ENCODE peak calls at places on chromosomes 11 and 22, in four cellular contexts. One of them, this sample, is unnamed.

GRCh38 chr22:23104109-23104971 is 34.0 kb downstream of the GNAZ start:
- DNase-seq in caudate nucleus: no peak
- DNase-seq in lower lobe of right lung: no peak
- DNase-seq in H9: no peak
- DNase-seq in this sample: no peak

GRCh38 chr11:41461057-41461681 is 1.7 kb upstream of the LRRC4C start:
- DNase-seq in H9: no peak
- DNase-seq in caudate nucleus: no peak
- DNase-seq in lower lobe of right lung: no peak
- DNase-seq in this sample: no peak

GRCh38 chr11:119810478-119811232 is 81.7 kb upstream of the NECTIN1 start:
- DNase-seq in caudate nucleus: no peak
- DNase-seq in lower lobe of right lung: no peak
- DNase-seq in H9: no peak
- DNase-seq in this sample: no peak

GRCh38 chr11:122668562-122669090 is 13.1 kb downstream of the UBASH3B start:
- DNase-seq in lower lobe of right lung: no peak
- DNase-seq in H9: no peak
- DNase-seq in caudate nucleus: no peak
- DNase-seq in this sample: no peak

GRCh38 chr11:70812472-70812871 is 414.1 kb downstream of the CTTN start:
- DNase-seq in H9: no peak
- DNase-seq in lower lobe of right lung: no peak
- DNase-seq in caudate nucleus: no peak
- DNase-seq in this sample: no peak

GRCh38 chr11:43691332-43691731 is 10.8 kb downstream of the HSD17B12 start:
- DNase-seq in H9: no peak
- DNase-seq in caudate nucleus: no peak
- DNase-seq in lower lobe of right lung: no peak
- DNase-seq in this sample: no peak

GRCh38 chr22:19174106-19175025 is 4.2 kb downstream of the SLC25A1 start:
- DNase-seq in caudate nucleus: no peak
- DNase-seq in lower lobe of right lung: no peak
- DNase-seq in H9: peak; percentile 65
- DNase-seq in this sample: peak; percentile 88

GRCh38 chr11:65891180-65892136 is 985 bp downstream of the CCDC85B start:
- DNase-seq in caudate nucleus: no peak
- DNase-seq in H9: peak; percentile 78
- DNase-seq in lower lobe of right lung: peak; percentile 62
- DNase-seq in this sample: peak; percentile 62

GRCh38 chr11:89491141-89491690 is at the start of gene NOX4:
- DNase-seq in H9: peak; percentile 76
- DNase-seq in caudate nucleus: no peak
- DNase-seq in lower lobe of right lung: peak; percentile 50
- DNase-seq in this sample: peak; percentile 87

GRCh38 chr11:117923275-117923674 is 5.9 kb downstream of the TMPRSS13 start:
- DNase-seq in lower lobe of right lung: no peak
- DNase-seq in H9: no peak
- DNase-seq in caudate nucleus: no peak
- DNase-seq in this sample: no peak

GRCh38 chr11:115912484-115912945 is 408.3 kb upstream of the CADM1 start:
- DNase-seq in H9: peak; percentile 43
- DNase-seq in lower lobe of right lung: no peak
- DNase-seq in caudate nucleus: no peak
- DNase-seq in this sample: no peak

GRCh38 chr22:25069758-25070461 is 117.4 kb downstream of the KIAA1671 start:
- DNase-seq in caudate nucleus: no peak
- DNase-seq in lower lobe of right lung: no peak
- DNase-seq in H9: no peak
- DNase-seq in this sample: peak; percentile 78

GRCh38 chr11:102761646-102762238 is 18.7 kb downstream of the MMP10 start:
- DNase-seq in lower lobe of right lung: no peak
- DNase-seq in caudate nucleus: no peak
- DNase-seq in H9: no peak
- DNase-seq in this sample: no peak

GRCh38 chr11:370087-370941 is 1.0 kb downstream of the B4GALNT4 start:
- DNase-seq in H9: peak; percentile 64
- DNase-seq in caudate nucleus: no peak
- DNase-seq in lower lobe of right lung: peak; percentile 28
- DNase-seq in this sample: no peak

GRCh38 chr11:22792497-22792896 is 37.1 kb downstream of the SVIP start:
- DNase-seq in caudate nucleus: no peak
- DNase-seq in H9: no peak
- DNase-seq in lower lobe of right lung: no peak
- DNase-seq in this sample: no peak

GRCh38 chr22:28297504-28297903 is 378.4 kb upstream of the PITPNB start:
- DNase-seq in H9: no peak
- DNase-seq in lower lobe of right lung: no peak
- DNase-seq in caudate nucleus: no peak
- DNase-seq in this sample: no peak

GRCh38 chr22:27798526-27799333 is 2.8 kb downstream of the MN1 start:
- DNase-seq in lower lobe of right lung: no peak
- DNase-seq in H9: peak; percentile 57
- DNase-seq in caudate nucleus: no peak
- DNase-seq in this sample: peak; percentile 80

GRCh38 chr11:67290801-67291200 is 1.7 kb downstream of the ANKRD13D start:
- DNase-seq in H9: no peak
- DNase-seq in caudate nucleus: no peak
- DNase-seq in lower lobe of right lung: peak; percentile 44
- DNase-seq in this sample: peak; percentile 82

GRCh38 chr22:17117400-17117799 is 3.8 kb downstream of the TMEM121B start:
- DNase-seq in H9: no peak
- DNase-seq in caudate nucleus: no peak
- DNase-seq in lower lobe of right lung: no peak
- DNase-seq in this sample: no peak

GRCh38 chr22:23519442-23520177 is 60.5 kb downstream of the IGLL1 start:
- DNase-seq in lower lobe of right lung: peak; percentile 34
- DNase-seq in caudate nucleus: no peak
- DNase-seq in H9: no peak
- DNase-seq in this sample: peak; percentile 34

GRCh38 chr11:61325649-61326414 is 7.1 kb downstream of the DDB1 start:
- DNase-seq in caudate nucleus: no peak
- DNase-seq in H9: no peak
- DNase-seq in lower lobe of right lung: no peak
- DNase-seq in this sample: no peak

GRCh38 chr11:56950510-56950909 is 38.2 kb upstream of the OR5AK2 start:
- DNase-seq in caudate nucleus: no peak
- DNase-seq in H9: no peak
- DNase-seq in lower lobe of right lung: no peak
- DNase-seq in this sample: no peak

GRCh38 chr11:118088531-118088930 is 1.8 kb upstream of the SMIM35 start:
- DNase-seq in lower lobe of right lung: peak; percentile 62
- DNase-seq in H9: no peak
- DNase-seq in caudate nucleus: no peak
- DNase-seq in this sample: no peak

GRCh38 chr11:41116970-41117369 is 342.5 kb downstream of the LRRC4C start:
- DNase-seq in lower lobe of right lung: no peak
- DNase-seq in caudate nucleus: no peak
- DNase-seq in H9: peak; percentile 66
- DNase-seq in this sample: no peak

GRCh38 chr11:2579315-2580060 is 120.3 kb downstream of the KCNQ1OT1 start:
- DNase-seq in lower lobe of right lung: peak; percentile 36
- DNase-seq in caudate nucleus: no peak
- DNase-seq in H9: peak; percentile 27
- DNase-seq in this sample: peak; percentile 61

GRCh38 chr11:1308745-1309497 is 511 bp downstream of the TOLLIP start:
- DNase-seq in lower lobe of right lung: no peak
- DNase-seq in caudate nucleus: no peak
- DNase-seq in H9: no peak
- DNase-seq in this sample: no peak

GRCh38 chr11:67027483-67027930 is 4.6 kb downstream of the SYT12 start:
- DNase-seq in caudate nucleus: no peak
- DNase-seq in lower lobe of right lung: no peak
- DNase-seq in H9: no peak
- DNase-seq in this sample: no peak

GRCh38 chr11:37502202-37502601 is 904.2 kb upstream of the RAG2 start:
- DNase-seq in caudate nucleus: no peak
- DNase-seq in lower lobe of right lung: no peak
- DNase-seq in H9: no peak
- DNase-seq in this sample: no peak

GRCh38 chr11:10351768-10352641 is 47.1 kb downstream of the ADM start:
- DNase-seq in lower lobe of right lung: no peak
- DNase-seq in caudate nucleus: no peak
- DNase-seq in H9: peak; percentile 97
- DNase-seq in this sample: peak; percentile 59

GRCh38 chr22:24413726-24414385 is 13.5 kb upstream of the ADORA2A start:
- DNase-seq in caudate nucleus: no peak
- DNase-seq in lower lobe of right lung: no peak
- DNase-seq in H9: no peak
- DNase-seq in this sample: peak; percentile 72

GRCh38 chr11:2567026-2567671 is 122.3 kb downstream of the KCNQ1 start:
- DNase-seq in H9: no peak
- DNase-seq in caudate nucleus: no peak
- DNase-seq in lower lobe of right lung: peak; percentile 21
- DNase-seq in this sample: no peak

GRCh38 chr11:119048644-119049043 is 8.4 kb downstream of the HYOU1 start:
- DNase-seq in H9: no peak
- DNase-seq in caudate nucleus: no peak
- DNase-seq in lower lobe of right lung: no peak
- DNase-seq in this sample: no peak

GRCh38 chr11:32385998-32386397 is 49.3 kb downstream of the WT1 start:
- DNase-seq in caudate nucleus: peak; percentile 4
- DNase-seq in H9: peak; percentile 66
- DNase-seq in lower lobe of right lung: no peak
- DNase-seq in this sample: no peak

GRCh38 chr11:14500181-14500651 is 605 bp upstream of the COPB1 start:
- DNase-seq in lower lobe of right lung: peak; percentile 66
- DNase-seq in caudate nucleus: no peak
- DNase-seq in H9: no peak
- DNase-seq in this sample: peak; percentile 59

DNA sequence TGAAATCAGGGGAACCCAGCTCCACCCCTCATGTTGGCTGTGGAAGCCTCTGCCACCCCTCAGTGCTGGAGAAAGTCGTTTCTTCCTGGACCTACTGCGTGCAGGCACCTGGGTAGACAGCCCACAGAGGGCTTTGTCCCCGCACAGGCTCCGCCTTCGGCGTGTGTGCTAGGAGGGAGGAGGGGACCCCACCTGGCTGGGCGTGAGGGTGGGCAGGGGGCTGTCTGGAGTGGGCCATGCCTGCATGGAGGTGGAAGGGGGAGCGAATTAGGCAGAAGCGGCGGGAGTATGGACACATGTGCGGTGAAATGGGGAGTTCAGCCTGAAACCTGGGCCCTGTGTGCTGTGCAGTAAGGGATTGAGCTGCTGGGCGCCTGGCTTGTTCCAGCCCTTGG is 49.3 kb downstream of the FBLN1 start:
- DNase-seq in lower lobe of right lung: no peak
- DNase-seq in caudate nucleus: no peak
- DNase-seq in H9: peak; percentile 43
- DNase-seq in this sample: no peak
- H3K27ac ChIP-seq in lower lobe of right lung: peak overlapping the region; percentile 73
- H3K27ac ChIP-seq in caudate nucleus: peak overlapping the region; percentile 83
- H3K27ac ChIP-seq in H9: no peak overlapping the region
- H3K27ac ChIP-seq in this sample: peak overlapping the region; percentile 80

DNA sequence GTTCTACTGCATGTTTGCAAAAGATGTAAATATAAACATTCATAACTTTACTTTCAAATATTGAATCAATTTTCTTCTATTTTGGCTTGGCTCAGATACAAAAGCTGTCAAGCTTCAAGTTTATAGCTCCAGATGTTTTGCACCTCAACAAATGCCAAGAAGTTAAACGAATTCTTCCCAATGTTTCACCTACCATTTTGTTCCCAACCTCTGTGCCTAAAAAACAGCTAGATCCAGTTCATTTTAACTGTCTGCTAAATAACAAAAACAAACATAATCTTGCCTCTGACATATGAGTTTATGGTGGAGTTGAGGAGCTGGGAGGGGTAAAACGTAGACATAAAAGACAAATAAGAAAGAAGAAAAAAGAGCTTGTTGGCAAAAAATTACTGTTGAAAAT is 76.4 kb downstream of the RAB30 start:
- DNase-seq in H9: no peak
- DNase-seq in caudate nucleus: no peak
- DNase-seq in lower lobe of right lung: no peak
- DNase-seq in this sample: no peak
- H3K27ac ChIP-seq in H9: no peak overlapping the region
- H3K27ac ChIP-seq in caudate nucleus: no peak overlapping the region
- H3K27ac ChIP-seq in lower lobe of right lung: no peak overlapping the region
- H3K27ac ChIP-seq in this sample: no peak overlapping the region

DNA sequence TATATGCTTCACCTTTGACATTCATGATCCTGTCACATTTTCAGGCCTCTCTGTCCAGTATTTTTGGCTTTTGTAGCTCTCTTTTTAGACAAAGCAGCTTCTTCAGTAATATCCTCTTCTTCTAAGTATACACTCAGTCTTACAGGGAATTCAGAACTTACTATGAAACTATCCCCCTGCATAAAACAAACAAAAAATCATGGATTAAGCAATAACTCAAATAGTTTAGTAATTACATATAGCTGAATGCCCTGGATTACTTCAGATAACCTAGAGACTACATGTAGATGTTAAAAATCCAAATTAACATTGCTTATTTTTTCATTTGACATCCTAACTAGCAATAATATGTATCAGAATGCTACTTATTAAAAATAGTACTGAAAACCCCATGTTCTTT is 5.2 kb downstream of the TAF1D start:
- DNase-seq in H9: no peak
- DNase-seq in lower lobe of right lung: no peak
- DNase-seq in caudate nucleus: no peak
- DNase-seq in this sample: no peak
- H3K27ac ChIP-seq in H9: no peak overlapping the region
- H3K27ac ChIP-seq in lower lobe of right lung: no peak overlapping the region
- H3K27ac ChIP-seq in caudate nucleus: no peak overlapping the region
- H3K27ac ChIP-seq in this sample: no peak overlapping the region

GRCh38 chr22:39351689-39352214 is 2.0 kb downstream of the SYNGR1 start:
- DNase-seq in lower lobe of right lung: no peak
- DNase-seq in H9: peak; percentile 43
- DNase-seq in caudate nucleus: no peak
- DNase-seq in this sample: no peak

GRCh38 chr22:39350803-39351688 is 1.3 kb downstream of the SYNGR1 start:
- DNase-seq in H9: peak; percentile 38
- DNase-seq in lower lobe of right lung: no peak
- DNase-seq in caudate nucleus: no peak
- DNase-seq in this sample: no peak

GRCh38 chr22:39349967-39350802 is at the start of gene SYNGR1:
- DNase-seq in caudate nucleus: no peak
- DNase-seq in H9: no peak
- DNase-seq in lower lobe of right lung: peak; percentile 51
- DNase-seq in this sample: no peak

GRCh38 chr22:39348909-39349505 is 784 bp upstream of the SYNGR1 start:
- DNase-seq in H9: no peak
- DNase-seq in caudate nucleus: no peak
- DNase-seq in lower lobe of right lung: peak; percentile 58
- DNase-seq in this sample: peak; percentile 74

DNA sequence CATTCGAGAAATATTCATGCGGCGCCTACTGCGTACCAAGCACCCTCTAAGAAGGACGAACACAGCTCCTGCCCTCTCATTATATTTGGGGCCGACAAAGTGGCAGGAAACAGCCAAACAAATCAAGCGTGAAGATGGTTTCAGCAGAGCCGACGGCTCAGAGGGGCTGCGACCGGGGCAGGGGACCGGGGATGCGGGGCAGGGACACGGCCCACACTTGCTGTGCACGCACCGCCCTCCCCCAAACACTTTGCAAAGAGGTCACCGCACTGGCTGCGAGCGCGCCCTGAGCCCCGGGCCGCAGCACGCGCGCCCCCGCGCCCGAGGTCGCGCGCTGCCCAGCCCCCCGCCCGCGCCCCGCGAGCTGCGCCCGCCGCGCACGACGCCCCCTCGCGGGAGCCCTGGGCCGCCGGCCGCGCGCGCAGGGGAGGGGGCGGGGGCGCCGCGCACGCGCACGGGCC is 255 bp upstream of the SYNGR1 start:
- DNase-seq in caudate nucleus: no peak
- DNase-seq in lower lobe of right lung: peak; percentile 48
- DNase-seq in H9: no peak
- DNase-seq in this sample: peak; percentile 70
- H3K27ac ChIP-seq in caudate nucleus: peak overlapping the region; percentile 83
- H3K27ac ChIP-seq in lower lobe of right lung: peak overlapping the region; percentile 36
- H3K27ac ChIP-seq in H9: no peak overlapping the region
- H3K27ac ChIP-seq in this sample: no peak overlapping the region